ENCODE peak calls at places on chromosome X, in four cellular contexts. One of them, this sample, is unnamed.

GRCh38 chrX:29470029-29470428 is 745.3 kb upstream of the MAGEB2 start:
- DNase-seq in GM03348: peak; percentile 22
- DNase-seq in NCI-H69: no peak
- DNase-seq in left lung: no peak
- DNase-seq in this sample: peak; percentile 88

GRCh38 chrX:153411255-153411987 is at the start of gene ZFP92:
- DNase-seq in GM03348: peak; percentile 81
- DNase-seq in NCI-H69: peak; percentile 60
- DNase-seq in left lung: no peak
- DNase-seq in this sample: peak; percentile 56

GRCh38 chrX:13257223-13258051 is 62.4 kb downstream of the ATXN3L start:
- DNase-seq in GM03348: no peak
- DNase-seq in NCI-H69: no peak
- DNase-seq in left lung: no peak
- DNase-seq in this sample: no peak

GRCh38 chrX:6175914-6176313 is 52.8 kb downstream of the NLGN4X start:
- DNase-seq in GM03348: no peak
- DNase-seq in NCI-H69: no peak
- DNase-seq in left lung: no peak
- DNase-seq in this sample: no peak

GRCh38 chrX:155068165-155068564 is 2.8 kb downstream of the CMC4 start:
- DNase-seq in GM03348: peak; percentile 29
- DNase-seq in NCI-H69: peak; percentile 6
- DNase-seq in left lung: no peak
- DNase-seq in this sample: peak; percentile 49

GRCh38 chrX:107168712-107169111 is 37.5 kb downstream of the NUP62CL start:
- DNase-seq in GM03348: no peak
- DNase-seq in NCI-H69: peak; percentile 26
- DNase-seq in left lung: no peak
- DNase-seq in this sample: no peak

GRCh38 chrX:150088042-150088441 is 149.8 kb upstream of the EOLA2 start:
- DNase-seq in GM03348: no peak
- DNase-seq in NCI-H69: no peak
- DNase-seq in left lung: no peak
- DNase-seq in this sample: no peak

GRCh38 chrX:79452879-79453278 is 85.7 kb upstream of the ITM2A start:
- DNase-seq in GM03348: no peak
- DNase-seq in NCI-H69: no peak
- DNase-seq in left lung: no peak
- DNase-seq in this sample: no peak

GRCh38 chrX:53089224-53089842 is 4.6 kb upstream of the KANTR start:
- DNase-seq in GM03348: peak; percentile 37
- DNase-seq in NCI-H69: peak; percentile 79
- DNase-seq in left lung: no peak
- DNase-seq in this sample: peak; percentile 79

GRCh38 chrX:152917969-152918579 is 20.2 kb downstream of the ZNF185 start:
- DNase-seq in GM03348: no peak
- DNase-seq in NCI-H69: no peak
- DNase-seq in left lung: no peak
- DNase-seq in this sample: no peak

GRCh38 chrX:108584617-108585211 is 145.1 kb downstream of the COL4A5 start:
- DNase-seq in GM03348: peak; percentile 1
- DNase-seq in NCI-H69: peak; percentile 4
- DNase-seq in left lung: no peak
- DNase-seq in this sample: peak; percentile 13

GRCh38 chrX:9646471-9647038 is 119.1 kb downstream of the GPR143 start:
- DNase-seq in GM03348: no peak
- DNase-seq in NCI-H69: peak; percentile 30
- DNase-seq in left lung: no peak
- DNase-seq in this sample: no peak

GRCh38 chrX:136711147-136711546 is 63.2 kb downstream of the CD40LG start:
- DNase-seq in GM03348: peak; percentile 27
- DNase-seq in NCI-H69: peak; percentile 61
- DNase-seq in left lung: peak; percentile 37
- DNase-seq in this sample: peak; percentile 60

GRCh38 chrX:78595901-78596502 is 63.1 kb downstream of the RTL3 start:
- DNase-seq in GM03348: no peak
- DNase-seq in NCI-H69: no peak
- DNase-seq in left lung: no peak
- DNase-seq in this sample: peak; percentile 0

GRCh38 chrX:154093965-154094364 is 3.6 kb downstream of the MECP2 start:
- DNase-seq in GM03348: no peak
- DNase-seq in NCI-H69: no peak
- DNase-seq in left lung: no peak
- DNase-seq in this sample: no peak

GRCh38 chrX:9562851-9563250 is 98.0 kb downstream of the TBL1X start:
- DNase-seq in GM03348: peak; percentile 76
- DNase-seq in NCI-H69: no peak
- DNase-seq in left lung: no peak
- DNase-seq in this sample: peak; percentile 64

GRCh38 chrX:23885803-23886202 is 21.9 kb downstream of the APOO start:
- DNase-seq in GM03348: no peak
- DNase-seq in NCI-H69: peak; percentile 90
- DNase-seq in left lung: no peak
- DNase-seq in this sample: no peak

GRCh38 chrX:135632353-135632752 is 81.1 kb upstream of the CT45A1 start:
- DNase-seq in GM03348: no peak
- DNase-seq in NCI-H69: no peak
- DNase-seq in left lung: no peak
- DNase-seq in this sample: peak; percentile 8

GRCh38 chrX:155216940-155217450 is 735 bp downstream of the VBP1 start:
- DNase-seq in GM03348: peak; percentile 18
- DNase-seq in NCI-H69: peak; percentile 44
- DNase-seq in left lung: no peak
- DNase-seq in this sample: peak; percentile 38

GRCh38 chrX:38987135-38987780 is 186.0 kb downstream of the MID1IP1 start:
- DNase-seq in GM03348: no peak
- DNase-seq in NCI-H69: peak; percentile 72
- DNase-seq in left lung: no peak
- DNase-seq in this sample: no peak

GRCh38 chrX:148541461-148541983 is 41.1 kb downstream of the AFF2 start:
- DNase-seq in GM03348: no peak
- DNase-seq in NCI-H69: no peak
- DNase-seq in left lung: no peak
- DNase-seq in this sample: no peak

GRCh38 chrX:13197961-13198761 is 121.7 kb downstream of the ATXN3L start:
- DNase-seq in GM03348: no peak
- DNase-seq in NCI-H69: no peak
- DNase-seq in left lung: no peak
- DNase-seq in this sample: no peak

GRCh38 chrX:39633293-39633692 is 464.5 kb downstream of the BCOR start:
- DNase-seq in GM03348: peak; percentile 47
- DNase-seq in NCI-H69: peak; percentile 4
- DNase-seq in left lung: no peak
- DNase-seq in this sample: peak; percentile 17

GRCh38 chrX:152843852-152844251 is 13.0 kb downstream of the NSDHL start:
- DNase-seq in GM03348: no peak
- DNase-seq in NCI-H69: no peak
- DNase-seq in left lung: no peak
- DNase-seq in this sample: no peak

GRCh38 chrX:31800219-31800618 is 728.4 kb upstream of the FTHL17 start:
- DNase-seq in GM03348: no peak
- DNase-seq in NCI-H69: no peak
- DNase-seq in left lung: no peak
- DNase-seq in this sample: no peak

GRCh38 chrX:104195489-104196084 is 29.3 kb downstream of the FAM199X start:
- DNase-seq in GM03348: peak; percentile 21
- DNase-seq in NCI-H69: peak; percentile 13
- DNase-seq in left lung: no peak
- DNase-seq in this sample: peak; percentile 78

GRCh38 chrX:129641941-129642340 is 12.8 kb downstream of the APLN start:
- DNase-seq in GM03348: no peak
- DNase-seq in NCI-H69: no peak
- DNase-seq in left lung: no peak
- DNase-seq in this sample: no peak

GRCh38 chrX:136608295-136608933 is 39.5 kb upstream of the CD40LG start:
- DNase-seq in GM03348: peak; percentile 2
- DNase-seq in NCI-H69: peak; percentile 72
- DNase-seq in left lung: peak; percentile 43
- DNase-seq in this sample: peak; percentile 25

GRCh38 chrX:25427873-25428555 is 412.2 kb upstream of the ARX start:
- DNase-seq in GM03348: no peak
- DNase-seq in NCI-H69: peak; percentile 35
- DNase-seq in left lung: no peak
- DNase-seq in this sample: no peak

GRCh38 chrX:114841051-114841450 is 176.4 kb downstream of the IL13RA2 start:
- DNase-seq in GM03348: peak; percentile 26
- DNase-seq in NCI-H69: no peak
- DNase-seq in left lung: no peak
- DNase-seq in this sample: peak; percentile 6

GRCh38 chrX:17656035-17656418 is 81.3 kb upstream of the SCML1 start:
- DNase-seq in GM03348: peak; percentile 20
- DNase-seq in NCI-H69: no peak
- DNase-seq in left lung: no peak
- DNase-seq in this sample: peak; percentile 10

GRCh38 chrX:155179343-155179997 is 36.8 kb upstream of the VBP1 start:
- DNase-seq in GM03348: no peak
- DNase-seq in NCI-H69: no peak
- DNase-seq in left lung: no peak
- DNase-seq in this sample: no peak

GRCh38 chrX:113892891-113893290 is 691.0 kb upstream of the HTR2C start:
- DNase-seq in GM03348: no peak
- DNase-seq in NCI-H69: no peak
- DNase-seq in left lung: no peak
- DNase-seq in this sample: no peak

GRCh38 chrX:68112321-68112720 is 321.0 kb downstream of the OPHN1 start:
- DNase-seq in GM03348: no peak
- DNase-seq in NCI-H69: no peak
- DNase-seq in left lung: no peak
- DNase-seq in this sample: no peak

GRCh38 chrX:7314425-7314824 is 166.5 kb upstream of the PUDP start:
- DNase-seq in GM03348: no peak
- DNase-seq in NCI-H69: no peak
- DNase-seq in left lung: no peak
- DNase-seq in this sample: no peak

This sample was measured in adipocyte.